ENCODE peak calls at places on chromosomes 3 and 15, in eight cellular contexts. L is suprapubic skin, G is A172, F is fibroblast of mammary gland, D is transverse colon, M is HEK293T, H is progenitor cell of endocrine pancreas, E is NT2/D1. B is an unnamed sample.

GRCh38 chr3:29758108-29759020 is 477.5 kb downstream of the RBMS3 start:
- DNase-seq in L (no peak), G (peak; percentile 65), F (peak; percentile 97), D (no peak), M (no peak), H (no peak), E (no peak), B (no peak)

GRCh38 chr15:40282144-40282869 is 557 bp downstream of the ANKRD63 start:
- DNase-seq in L (no peak), G (no peak), F (no peak), D (peak; percentile 50), M (peak; percentile 50), H (peak; percentile 62), E (no peak), B (no peak)

GRCh38 chr15:33489335-33489734 is 178.6 kb downstream of the RYR3 start:
- DNase-seq in L (no peak), G (no peak), F (no peak), D (no peak), M (no peak), H (no peak), E (no peak), B (no peak)

GRCh38 chr15:76393614-76394013 is 57.0 kb downstream of the ISL2 start:
- DNase-seq in L (no peak), G (peak; percentile 50), F (peak; percentile 3), D (no peak), M (no peak), H (no peak), E (no peak), B (no peak)

GRCh38 chr3:107775958-107776357 is 253.2 kb downstream of the BBX start:
- DNase-seq in L (no peak), G (no peak), F (no peak), D (no peak), M (no peak), H (no peak), E (no peak), B (no peak)

GRCh38 chr15:55343168-55343567 is 24.1 kb downstream of the PIGB start:
- DNase-seq in L (no peak), G (no peak), F (no peak), D (no peak), M (no peak), H (no peak), E (no peak), B (no peak)

GRCh38 chr15:75063338-75063737 is 39.9 kb downstream of the PPCDC start:
- DNase-seq in L (no peak), G (peak; percentile 83), F (peak; percentile 82), D (no peak), M (no peak), H (no peak), E (no peak), B (no peak)

GRCh38 chr15:96792216-96792615 is 461.7 kb downstream of the NR2F2 start:
- DNase-seq in L (no peak), G (no peak), F (no peak), D (no peak), M (no peak), H (no peak), E (no peak), B (no peak)

GRCh38 chr15:99720533-99720932 is 12.7 kb downstream of the LYSMD4 start:
- DNase-seq in L (no peak), G (no peak), F (no peak), D (no peak), M (no peak), H (no peak), E (no peak), B (no peak)

GRCh38 chr15:94631608-94632007 is 400.2 kb downstream of the MCTP2 start:
- DNase-seq in L (no peak), G (no peak), F (no peak), D (no peak), M (no peak), H (no peak), E (no peak), B (no peak)

GRCh38 chr15:66875588-66876422 is 173.8 kb downstream of the SMAD6 start:
- DNase-seq in L (no peak), G (no peak), F (no peak), D (no peak), M (peak; percentile 3), H (no peak), E (no peak), B (no peak)

GRCh38 chr3:192906940-192907339 is 10.7 kb downstream of the MB21D2 start:
- DNase-seq in L (no peak), G (no peak), F (no peak), D (no peak), M (no peak), H (no peak), E (no peak), B (no peak)

GRCh38 chr3:163508212-163508611 is 1570.1 kb downstream of the SI start:
- DNase-seq in L (no peak), G (no peak), F (no peak), D (no peak), M (no peak), H (no peak), E (no peak), B (no peak)

B was measured in NCI-H1048.